ENCODE peak calls at places on chromosomes 12 and 14, in five cellular contexts. E is cardiac muscle cell; L is CD4-positive, alpha-beta memory T cell; Q is CD4-positive, CD25-positive, alpha-beta regulatory T cell; M is neural progenitor cell. T is an unnamed sample.

GRCh38 chr12:9651265-9651729 is 18.2 kb upstream of the CLEC2D start:
- DNase-seq in L (peak; percentile 46), Q (no peak), M (no peak), E (no peak), T (no peak)

GRCh38 chr12:21434704-21435103 is 2.8 kb upstream of the PYROXD1 start:
- DNase-seq in E (no peak), L (no peak), M (no peak), Q (no peak), T (no peak)

GRCh38 chr12:12620730-12621315 is 9.1 kb downstream of the CREBL2 start:
- DNase-seq in Q (no peak), M (no peak), E (no peak), L (no peak), T (no peak)

GRCh38 chr12:115598827-115599226 is 678.7 kb downstream of the MED13L start:
- DNase-seq in E (no peak), Q (no peak), L (no peak), M (peak; percentile 28), T (no peak)

GRCh38 chr14:104364830-104365229 is 214.7 kb upstream of the C14orf180 start:
- DNase-seq in M (no peak), Q (no peak), E (no peak), L (no peak), T (no peak)

GRCh38 chr12:52370906-52371608 is 3.8 kb upstream of the KRT85 start:
- DNase-seq in Q (no peak), L (no peak), E (no peak), M (peak; percentile 25), T (no peak)

GRCh38 chr12:54412786-54413185 is 6.3 kb downstream of the ITGA5 start:
- DNase-seq in L (peak; percentile 43), E (no peak), M (no peak), Q (no peak), T (no peak)

GRCh38 chr12:45439039-45439438 is 223.1 kb downstream of the ANO6 start:
- DNase-seq in Q (no peak), L (no peak), M (no peak), E (no peak), T (peak; percentile 10)

GRCh38 chr14:67694791-67695393 is 672 bp downstream of the RDH11 start:
- DNase-seq in M (peak; percentile 88), Q (peak; percentile 57), L (peak; percentile 53), E (peak; percentile 93), T (peak; percentile 74)

GRCh38 chr12:61629702-61630101 is 630.5 kb upstream of the USP15 start:
- DNase-seq in M (no peak), Q (no peak), L (no peak), E (no peak), T (no peak)

GRCh38 chr12:94815958-94816357 is 165.6 kb upstream of the TMCC3 start:
- DNase-seq in Q (no peak), E (no peak), L (no peak), M (peak; percentile 90), T (no peak)

GRCh38 chr12:52295663-52296062 is 4.3 kb upstream of the KRT81 start:
- DNase-seq in E (no peak), Q (no peak), M (no peak), L (no peak), T (no peak)

GRCh38 chr12:57072661-57073060 is 5.9 kb downstream of the NEMP1 start:
- DNase-seq in L (no peak), E (no peak), Q (no peak), M (no peak), T (no peak)
- H3K36me3 ChIP-seq in L (peaks cover 4% of the 10 kb centered on the region), E (peaks cover 18% of the 10 kb centered on the region), Q (peaks cover 30% of the 10 kb centered on the region), M (peaks cover 24% of the 10 kb centered on the region), T (no peaks in the 10 kb centered on the region)

GRCh38 chr14:73386342-73386741 is 72.0 kb downstream of the NUMB start:
- DNase-seq in M (no peak), E (no peak), L (no peak), Q (no peak), T (no peak)
- H3K27ac ChIP-seq in M (no peak overlapping the region), E (no peak overlapping the region), L (no peak overlapping the region), Q (no peak overlapping the region), T (no peak overlapping the region)

DNA sequence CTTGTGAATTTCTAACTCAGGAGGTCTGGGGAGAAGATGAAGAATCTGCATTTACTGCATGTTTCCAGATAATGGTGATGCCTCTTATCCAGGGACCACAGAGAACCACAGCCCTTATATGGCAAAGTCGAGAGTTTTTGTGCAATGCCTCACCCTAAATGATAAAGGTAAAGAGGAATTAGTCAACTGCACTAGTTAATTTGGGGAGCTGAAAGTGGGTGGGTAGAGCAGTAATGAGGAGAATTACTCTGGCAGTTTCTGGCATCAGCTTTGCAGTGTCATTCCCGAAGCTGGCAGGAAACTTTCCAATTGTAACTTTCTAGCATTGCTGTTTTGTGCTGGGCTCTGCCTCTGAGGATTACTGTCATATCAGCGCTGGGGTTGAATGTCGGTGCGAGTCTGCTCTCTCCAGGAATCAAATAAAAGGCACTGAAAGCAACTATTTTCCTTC is 10.3 kb downstream of the EGLN3 start:
- DNase-seq in M (no peak), Q (no peak), E (no peak), L (no peak), T (no peak)
- H3K4me1 ChIP-seq in M (peaks cover 95% of the 10 kb centered on the region), Q (no peaks in the 10 kb centered on the region), E (peaks cover 62% of the 10 kb centered on the region), L (no peaks in the 10 kb centered on the region), T (peaks cover 26% of the 10 kb centered on the region)

DNA sequence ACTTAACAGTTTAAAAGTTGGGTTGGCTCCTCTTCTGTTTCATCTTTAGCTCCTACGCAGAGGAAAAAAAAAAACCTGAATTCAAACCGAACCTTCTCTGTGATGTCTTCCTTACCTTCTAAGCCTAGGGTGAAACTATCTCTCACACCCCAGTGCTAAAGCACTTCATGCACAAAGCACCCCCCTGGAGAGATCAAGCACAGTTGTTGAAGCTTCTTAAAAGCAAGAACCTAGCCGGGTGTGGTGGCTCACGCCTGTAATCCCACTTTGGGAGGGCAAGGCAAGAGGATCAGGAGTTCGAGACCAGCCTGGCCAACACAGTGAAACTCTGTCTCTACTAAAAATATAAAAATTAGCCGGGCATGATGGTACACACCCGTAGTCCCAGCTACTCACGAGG is 37.5 kb downstream of the CORO1C start:
- DNase-seq in M (no peak), Q (no peak), E (no peak), L (no peak), T (no peak)
- H3K36me3 ChIP-seq in M (no peaks in the 10 kb centered on the region), Q (no peaks in the 10 kb centered on the region), E (no peaks in the 10 kb centered on the region), L (no peaks in the 10 kb centered on the region), T (peaks cover 20% of the 10 kb centered on the region)

GRCh38 chr12:55849616-55850015 is 6.9 kb upstream of the MMP19 start:
- DNase-seq in M (no peak), Q (no peak), E (no peak), L (no peak), T (no peak)

GRCh38 chr12:55845349-55845748 is 2.6 kb upstream of the MMP19 start:
- DNase-seq in Q (no peak), M (no peak), E (no peak), L (no peak), T (no peak)

GRCh38 chr12:55845785-55846496 is 3.2 kb upstream of the MMP19 start:
- DNase-seq in M (no peak), L (no peak), E (no peak), Q (no peak), T (no peak)

GRCh38 chr12:55847603-55848329 is 5.0 kb upstream of the MMP19 start:
- DNase-seq in M (no peak), E (no peak), L (no peak), Q (no peak), T (peak; percentile 85)

DNA sequence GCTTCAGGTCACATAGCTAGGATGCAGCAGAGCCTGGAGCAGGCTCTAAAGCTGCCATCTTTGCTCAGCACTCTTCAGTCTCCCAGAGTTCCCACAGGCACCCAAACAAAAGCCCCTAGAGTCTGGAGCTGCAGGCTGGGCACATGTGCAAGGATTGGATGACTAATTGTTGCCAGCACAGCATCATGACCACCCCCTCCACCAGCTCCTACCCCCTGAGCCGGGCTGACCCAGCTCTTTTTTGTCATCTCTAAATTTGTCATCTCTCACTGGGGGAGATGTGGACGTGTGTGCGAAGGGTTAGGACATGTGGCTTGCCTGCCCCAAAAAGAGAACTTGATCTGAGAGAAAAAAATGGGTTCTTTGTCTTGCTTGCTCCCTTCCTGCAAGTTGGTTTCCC is 4.3 kb upstream of the MMP19 start:
- DNase-seq in L (no peak), M (no peak), E (no peak), Q (no peak), T (peak; percentile 17)
- H3K27ac ChIP-seq in L (no peak overlapping the region), M (no peak overlapping the region), E (no peak overlapping the region), Q (no peak overlapping the region), T (peak overlapping the region; percentile 15)

T was measured in SJCRH30.